ENCODE peak calls at places on chromosomes 3 and 15, in six cellular contexts. Z, A, J, I, W and V are unnamed samples. For H3K36me3, the result is how much of the 10 kb centered on the place peaks cover.

GRCh38 chr3:18394384-18394995 is 30.6 kb downstream of the SATB1 start:
- DNase-seq in Z (no peak), A (no peak), J (no peak), I (no peak), W (no peak), V (no peak)

GRCh38 chr3:137764563-137765309 is 621 bp downstream of the SOX14 start:
- DNase-seq in Z (no peak), A (no peak), J (no peak), I (no peak), W (no peak), V (no peak)

GRCh38 chr3:145243875-145244274 is 917.1 kb downstream of the PLOD2 start:
- DNase-seq in Z (no peak), A (no peak), J (no peak), I (no peak), W (no peak), V (no peak)

GRCh38 chr15:58755956-58756355 is 6.4 kb upstream of the ADAM10 start:
- DNase-seq in Z (no peak), A (no peak), J (no peak), I (no peak), W (no peak), V (no peak)

GRCh38 chr3:89227218-89227617 is 119.8 kb downstream of the EPHA3 start:
- DNase-seq in Z (no peak), A (no peak), J (no peak), I (no peak), W (no peak), V (no peak)

GRCh38 chr3:138496436-138496835 is 62.0 kb downstream of the ESYT3 start:
- DNase-seq in Z (no peak), A (no peak), J (no peak), I (no peak), W (no peak), V (no peak)

GRCh38 chr3:194485876-194486539 is 794 bp downstream of the ATP13A3 start:
- DNase-seq in Z (peak), A (no peak), J (peak), I (no peak), W (peak), V (peak)

GRCh38 chr3:136380530-136380929 is 130.4 kb downstream of the PCCB start:
- DNase-seq in Z (no peak), A (no peak), J (no peak), I (no peak), W (no peak), V (no peak)

GRCh38 chr15:30992073-30992363 is 590 bp upstream of the MTMR10 start:
- DNase-seq in Z (no peak), A (no peak), J (no peak), I (no peak), W (no peak), V (no peak)

GRCh38 chr3:71305246-71306206 is 278.0 kb downstream of the FOXP1 start:
- DNase-seq in Z (peak), A (peak), J (no peak), I (no peak), W (no peak), V (peak)

GRCh38 chr15:52021128-52021671 is 2.2 kb downstream of the MAPK6 start:
- DNase-seq in Z (peak), A (no peak), J (no peak), I (peak), W (peak), V (no peak)

GRCh38 chr3:189914799-189915198 is 205.9 kb downstream of the P3H2 start:
- DNase-seq in Z (no peak), A (no peak), J (no peak), I (no peak), W (no peak), V (no peak)

GRCh38 chr3:20280257-20280656 is 94.3 kb upstream of the SGO1 start:
- DNase-seq in Z (no peak), A (no peak), J (no peak), I (no peak), W (no peak), V (no peak)

GRCh38 chr3:37400945-37401344 is 226.6 kb upstream of the LRRFIP2 start:
- DNase-seq in Z (no peak), A (no peak), J (no peak), I (no peak), W (no peak), V (no peak)

GRCh38 chr3:38362825-38363224 is 16.2 kb downstream of the XYLB start:
- DNase-seq in Z (no peak), A (no peak), J (no peak), I (no peak), W (no peak), V (no peak)

GRCh38 chr15:57820119-57820518 is 113.6 kb downstream of the POLR2M start:
- DNase-seq in Z (no peak), A (no peak), J (no peak), I (no peak), W (no peak), V (no peak)

GRCh38 chr15:36458406-36458805 is 121.0 kb upstream of the CDIN1 start:
- DNase-seq in Z (peak), A (no peak), J (no peak), I (no peak), W (no peak), V (no peak)

GRCh38 chr15:69648215-69648614 is 195.6 kb downstream of the RPLP1 start:
- DNase-seq in Z (peak), A (no peak), J (no peak), I (no peak), W (peak), V (no peak)

GRCh38 chr3:57078366-57079220 is 18.1 kb downstream of the SPATA12 start:
- DNase-seq in Z (peak), A (no peak), J (no peak), I (no peak), W (peak), V (peak)

DNA sequence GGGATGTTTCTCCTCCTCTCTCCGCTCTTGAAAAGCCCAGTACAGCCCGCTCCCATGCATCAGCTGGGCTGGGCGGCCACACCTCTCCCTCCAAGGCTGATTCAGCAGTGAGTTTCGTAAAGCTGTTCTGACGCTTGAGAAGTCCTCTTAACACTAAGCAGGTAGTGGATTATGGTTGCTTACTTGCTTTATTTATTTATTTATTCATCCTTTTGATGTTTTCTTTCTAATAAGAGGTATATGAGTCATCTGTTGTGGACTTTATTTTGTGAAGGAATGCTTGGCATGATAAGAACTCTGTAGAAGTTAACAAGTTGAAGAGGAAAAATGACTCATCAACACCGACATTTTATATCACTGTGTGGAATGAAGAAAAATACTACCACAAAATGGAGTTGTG is 285.0 kb downstream of the SQOR start:
- DNase-seq in Z (peak), A (no peak), J (no peak), I (no peak), W (no peak), V (no peak)
- H3K27ac ChIP-seq in Z (no peak), A (no peak), J (no peak), I (no peak), W (no peak), V (no peak)

GRCh38 chr3:53101956-53102355 is 28.3 kb downstream of the RFT1 start:
- DNase-seq in Z (no peak), A (no peak), J (no peak), I (no peak), W (no peak), V (no peak)

GRCh38 chr3:53097887-53098286 is 32.3 kb downstream of the RFT1 start:
- DNase-seq in Z (no peak), A (no peak), J (no peak), I (no peak), W (no peak), V (no peak)

GRCh38 chr3:53103566-53104296 is 26.5 kb downstream of the RFT1 start:
- DNase-seq in Z (no peak), A (no peak), J (no peak), I (no peak), W (no peak), V (no peak)

GRCh38 chr3:53102601-53103147 is 27.6 kb downstream of the RFT1 start:
- DNase-seq in Z (no peak), A (no peak), J (no peak), I (no peak), W (no peak), V (no peak)

DNA sequence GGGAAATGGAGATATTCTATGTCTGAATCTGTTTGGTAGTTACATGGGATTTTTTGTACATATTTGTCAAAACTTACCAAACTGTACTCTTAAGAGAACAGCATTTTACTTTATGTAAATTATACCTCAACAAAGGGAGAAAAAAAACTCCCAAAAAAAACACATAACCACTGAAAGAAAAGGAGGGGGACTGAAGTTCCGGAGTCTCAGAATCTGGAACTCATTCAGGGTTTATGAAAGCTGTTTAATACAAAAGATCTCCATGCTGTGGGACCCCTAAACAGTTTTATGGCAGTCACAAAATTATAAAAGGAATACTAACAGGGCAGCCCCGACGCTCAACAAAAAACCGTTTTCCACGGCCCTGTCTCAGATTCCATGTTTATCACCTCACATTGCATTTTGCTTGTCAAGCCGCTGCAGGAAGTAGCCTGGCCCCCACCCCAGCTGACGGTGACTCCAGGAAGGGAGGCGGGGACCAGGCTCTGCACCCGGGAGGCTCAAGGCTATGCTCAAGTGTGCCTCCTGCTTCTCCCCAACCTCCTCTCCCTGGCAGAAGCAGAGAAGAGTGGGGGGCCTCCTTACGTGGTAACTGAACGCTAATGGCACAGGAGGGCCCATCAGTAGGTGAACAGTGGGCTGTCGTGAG is 29.3 kb downstream of the RFT1 start:
- DNase-seq in Z (peak), A (no peak), J (no peak), I (no peak), W (no peak), V (no peak)
- H3K36me3 ChIP-seq in Z (under half), A (under half), J (half or more), I (under half), W (under half), V (half or more)

GRCh38 chr15:77118787-77119410 is 48.0 kb upstream of the TSPAN3 start:
- DNase-seq in Z (peak), A (no peak), J (peak), I (no peak), W (no peak), V (no peak)

GRCh38 chr15:77120576-77120975 is 49.7 kb upstream of the TSPAN3 start:
- DNase-seq in Z (no peak), A (no peak), J (peak), I (no peak), W (no peak), V (no peak)

GRCh38 chr15:77112819-77113569 is 42.1 kb upstream of the TSPAN3 start:
- DNase-seq in Z (no peak), A (no peak), J (no peak), I (no peak), W (no peak), V (no peak)

GRCh38 chr15:77111813-77112212 is 40.9 kb upstream of the TSPAN3 start:
- DNase-seq in Z (no peak), A (no peak), J (no peak), I (no peak), W (no peak), V (no peak)

DNA sequence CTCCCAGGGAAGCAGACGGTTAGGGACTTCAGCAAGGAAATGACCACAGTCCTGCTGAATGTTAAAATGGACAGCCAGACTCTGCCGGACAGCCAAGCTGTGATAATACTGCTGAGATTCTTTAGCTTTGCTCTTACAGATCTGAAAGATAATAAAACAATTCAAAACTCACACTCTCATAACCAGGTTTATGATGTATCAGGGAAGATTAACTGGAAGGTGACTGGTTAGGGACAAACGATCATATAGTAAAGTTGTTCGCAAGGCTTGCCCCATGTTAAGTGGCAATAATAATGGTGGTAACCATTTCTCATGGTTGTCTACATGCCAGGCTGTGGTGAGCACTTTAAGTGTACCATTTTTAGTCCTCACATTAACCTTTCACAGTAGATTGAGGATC is 44.3 kb upstream of the TSPAN3 start:
- DNase-seq in Z (no peak), A (no peak), J (no peak), I (no peak), W (no peak), V (no peak)
- H3K27ac ChIP-seq in Z (no peak), A (no peak), J (no peak), I (no peak), W (no peak), V (no peak)

GRCh38 chr3:48431224-48432029 is 1.5 kb upstream of the PLXNB1 start:
- DNase-seq in Z (no peak), A (no peak), J (no peak), I (no peak), W (peak), V (peak)

GRCh38 chr3:48428088-48428862 is 1.6 kb downstream of the PLXNB1 start:
- DNase-seq in Z (peak), A (no peak), J (no peak), I (no peak), W (peak), V (peak)

GRCh38 chr3:48428863-48429415 is 947 bp downstream of the PLXNB1 start:
- DNase-seq in Z (peak), A (no peak), J (no peak), I (no peak), W (peak), V (peak)

GRCh38 chr3:48430359-48431101 is 644 bp upstream of the PLXNB1 start:
- DNase-seq in Z (no peak), A (no peak), J (no peak), I (no peak), W (peak), V (peak)

DNA sequence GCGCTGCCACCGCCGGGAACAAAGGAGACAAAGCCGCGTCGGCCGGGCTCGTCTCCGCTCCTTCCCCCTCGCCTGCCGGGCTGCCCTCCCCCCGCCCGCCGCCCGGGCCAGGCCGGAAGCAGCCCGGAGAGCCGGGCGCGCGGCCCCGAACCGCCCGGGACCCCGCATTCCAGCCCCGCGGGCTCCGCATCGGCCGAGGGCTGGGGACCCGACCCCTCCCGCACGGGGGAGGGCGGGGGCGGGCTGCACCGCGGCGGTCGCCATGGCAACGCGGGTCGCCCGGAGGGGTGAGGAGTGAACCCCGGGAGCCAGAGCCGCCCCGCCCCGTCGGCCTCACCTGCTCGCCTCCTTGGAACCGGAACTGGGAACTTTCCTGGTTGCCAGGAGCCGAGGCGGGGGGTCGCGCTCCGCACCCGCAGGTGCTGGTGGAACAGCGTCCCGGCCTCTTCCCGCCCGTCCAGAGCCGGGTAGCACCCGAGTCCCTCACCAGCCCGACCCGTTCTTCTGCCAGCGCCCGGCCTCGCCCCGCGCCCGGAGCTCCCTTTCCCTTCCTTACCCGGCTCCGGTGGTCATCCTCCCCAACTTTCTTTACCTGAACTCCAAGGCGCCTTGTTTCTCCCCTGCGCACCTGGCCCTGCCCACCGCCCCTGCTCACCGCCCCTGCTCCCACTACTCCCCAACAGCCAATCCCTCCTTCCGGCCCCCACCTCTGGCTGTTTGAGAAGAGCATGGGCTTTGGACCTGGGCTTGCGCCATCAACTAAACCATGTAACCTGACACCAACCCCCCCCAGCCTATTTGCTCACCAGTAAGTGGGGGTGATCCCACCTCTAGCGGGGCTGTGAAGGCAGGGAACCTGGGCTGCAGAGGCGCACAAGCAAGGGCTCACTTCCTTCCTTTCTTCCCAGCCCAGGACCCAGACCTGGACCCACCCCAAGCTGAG is at the start of gene PLXNB1:
- DNase-seq in Z (peak), A (peak), J (peak), I (peak), W (peak), V (peak)
- H3K36me3 ChIP-seq in Z (under half), A (under half), J (under half), I (under half), W (under half), V (under half)

DNA sequence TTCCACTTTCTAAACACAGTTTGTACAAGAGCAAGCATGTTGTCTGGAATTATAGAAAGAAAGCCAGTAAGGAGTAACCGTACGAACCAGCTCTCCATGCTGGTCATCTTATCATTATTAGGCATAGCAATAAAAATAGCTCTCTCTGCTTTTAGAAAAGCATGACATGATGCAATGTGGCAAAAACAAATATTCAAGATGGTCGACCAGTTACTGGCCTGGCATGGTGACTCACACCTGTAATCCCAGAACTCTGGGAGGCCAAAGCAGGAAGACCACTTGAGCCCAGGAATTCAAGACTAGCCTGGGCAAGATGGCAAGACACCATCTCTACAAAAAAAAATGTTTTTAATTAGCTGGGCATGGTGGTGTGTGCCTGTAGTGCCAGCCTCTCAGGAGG is 2.6 kb upstream of the MAP4 start:
- DNase-seq in Z (peak), A (no peak), J (no peak), I (peak), W (no peak), V (no peak)
- H3K27ac ChIP-seq in Z (peak), A (no peak), J (no peak), I (peak), W (no peak), V (peak)

DNA sequence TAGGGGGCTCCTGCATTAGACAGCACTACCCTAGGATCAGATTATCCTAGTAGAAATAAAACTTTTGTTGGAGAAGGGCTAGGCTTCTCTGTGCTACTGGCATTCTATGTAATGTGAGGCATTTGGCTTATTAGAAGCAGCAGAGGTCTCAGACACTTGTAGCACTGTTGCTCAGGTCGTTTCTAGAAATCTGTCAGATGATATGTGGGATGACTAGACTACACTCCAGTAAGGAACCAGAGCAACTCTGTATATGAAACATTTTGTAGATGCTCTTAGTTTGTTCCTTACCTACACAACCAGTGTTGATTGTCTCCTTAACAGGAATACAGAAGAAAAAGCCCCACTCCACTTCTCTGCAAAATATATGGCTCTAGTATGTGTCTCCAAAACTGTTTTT is 21.9 kb upstream of the FBXL22 start:
- DNase-seq in Z (no peak), A (no peak), J (no peak), I (no peak), W (no peak), V (no peak)
- H3K36me3 ChIP-seq in Z (under half), A (under half), J (half or more), I (under half), W (under half), V (under half)

DNA sequence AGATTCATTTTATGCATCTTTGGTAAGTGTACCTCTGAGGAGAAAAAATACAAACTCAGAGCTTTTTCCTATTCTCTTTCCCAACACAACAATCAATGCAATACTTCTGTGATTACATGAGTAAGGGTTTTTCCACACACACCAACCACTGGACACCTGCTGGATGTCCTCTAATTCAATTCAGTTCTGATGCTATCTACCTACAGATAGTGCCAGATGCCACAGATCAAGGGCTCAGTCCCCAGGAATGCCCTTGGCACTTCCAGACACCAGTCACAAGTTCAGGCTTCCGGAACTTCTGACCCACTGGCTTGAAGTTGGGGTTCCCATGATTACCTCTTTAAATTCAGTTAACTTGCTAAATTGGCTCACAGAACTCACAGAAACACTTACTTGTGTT is 511.5 kb downstream of the AGBL1 start:
- DNase-seq in Z (no peak), A (no peak), J (no peak), I (no peak), W (no peak), V (no peak)
- H3K27ac ChIP-seq in Z (no peak), A (no peak), J (no peak), I (no peak), W (no peak), V (no peak)

GRCh38 chr3:149042766-149043386 is 43.5 kb downstream of the HLTF start:
- DNase-seq in Z (no peak), A (no peak), J (no peak), I (no peak), W (no peak), V (no peak)

GRCh38 chr3:149038322-149038721 is 47.0 kb downstream of the GYG1 start:
- DNase-seq in Z (no peak), A (no peak), J (no peak), I (no peak), W (no peak), V (no peak)

GRCh38 chr3:149037684-149038083 is 46.3 kb downstream of the GYG1 start:
- DNase-seq in Z (no peak), A (no peak), J (no peak), I (no peak), W (no peak), V (no peak)
- H3K36me3 ChIP-seq in Z (under half), A (under half), J (half or more), I (under half), W (under half), V (under half)